ENCODE peak calls at places on chromosomes 12 and 14, in seven cellular contexts. A is brain microvascular endothelial cell, E is heart left ventricle, L is fibroblast of lung, I is aorta, U is PC-9, S is GM23248. Q is an unnamed sample.

GRCh38 chr12:112716099-112717093 is 75.2 kb upstream of the RPH3A start:
- DNase-seq in A (peak), E (no peak), L (no peak), I (no peak), U (no peak), S (peak), Q (no peak)

GRCh38 chr12:24852420-24852819 is 96.5 kb downstream of the BCAT1 start:
- DNase-seq in A (no peak), E (no peak), L (peak), I (no peak), U (no peak), S (peak), Q (no peak)

GRCh38 chr12:54279227-54279631 is 693 bp downstream of the CBX5 start:
- DNase-seq in A (no peak), E (no peak), L (no peak), I (no peak), U (no peak), S (no peak), Q (no peak)

GRCh38 chr14:96945721-96946120 is 148.5 kb downstream of the VRK1 start:
- DNase-seq in A (no peak), E (no peak), L (no peak), I (no peak), U (no peak), S (no peak), Q (no peak)

GRCh38 chr12:113841786-113842185 is 124.3 kb downstream of the RBM19 start:
- DNase-seq in A (no peak), E (no peak), L (no peak), I (no peak), U (no peak), S (no peak), Q (no peak)

GRCh38 chr12:76690916-76691700 is 72.8 kb upstream of the ZDHHC17 start:
- DNase-seq in A (no peak), E (no peak), L (no peak), I (no peak), U (no peak), S (peak), Q (no peak)

GRCh38 chr12:51323966-51324895 is at the start of gene BIN2:
- DNase-seq in A (no peak), E (peak), L (no peak), I (peak), U (no peak), S (no peak), Q (peak)

GRCh38 chr12:108017658-108018057 is 111.4 kb upstream of the WSCD2 start:
- DNase-seq in A (no peak), E (no peak), L (no peak), I (no peak), U (no peak), S (no peak), Q (no peak)

GRCh38 chr12:32301216-32301615 is 98.1 kb upstream of the FGD4 start:
- DNase-seq in A (no peak), E (no peak), L (peak), I (no peak), U (peak), S (no peak), Q (no peak)

GRCh38 chr14:86038401-86038985 is 508.5 kb downstream of the FLRT2 start:
- DNase-seq in A (peak), E (peak), L (peak), I (no peak), U (no peak), S (peak), Q (peak)

GRCh38 chr14:91244501-91244901 is at the start of gene GPR68:
- DNase-seq in A (peak), E (peak), L (peak), I (peak), U (no peak), S (peak), Q (peak)

GRCh38 chr14:91367173-91368171 is 50.1 kb downstream of the CCDC88C start:
- DNase-seq in A (peak), E (no peak), L (peak), I (no peak), U (peak), S (no peak), Q (peak)

GRCh38 chr14:78383060-78383459 is 212.9 kb downstream of the NRXN3 start:
- DNase-seq in A (no peak), E (no peak), L (no peak), I (no peak), U (no peak), S (no peak), Q (no peak)

GRCh38 chr12:11718105-11718504 is 68.6 kb downstream of the ETV6 start:
- DNase-seq in A (no peak), E (no peak), L (no peak), I (no peak), U (no peak), S (no peak), Q (peak)
- H3K27ac ChIP-seq in A (peak), E (no peak), L (peak), I (no peak), U (no peak), S (peak), Q (peak)

DNA sequence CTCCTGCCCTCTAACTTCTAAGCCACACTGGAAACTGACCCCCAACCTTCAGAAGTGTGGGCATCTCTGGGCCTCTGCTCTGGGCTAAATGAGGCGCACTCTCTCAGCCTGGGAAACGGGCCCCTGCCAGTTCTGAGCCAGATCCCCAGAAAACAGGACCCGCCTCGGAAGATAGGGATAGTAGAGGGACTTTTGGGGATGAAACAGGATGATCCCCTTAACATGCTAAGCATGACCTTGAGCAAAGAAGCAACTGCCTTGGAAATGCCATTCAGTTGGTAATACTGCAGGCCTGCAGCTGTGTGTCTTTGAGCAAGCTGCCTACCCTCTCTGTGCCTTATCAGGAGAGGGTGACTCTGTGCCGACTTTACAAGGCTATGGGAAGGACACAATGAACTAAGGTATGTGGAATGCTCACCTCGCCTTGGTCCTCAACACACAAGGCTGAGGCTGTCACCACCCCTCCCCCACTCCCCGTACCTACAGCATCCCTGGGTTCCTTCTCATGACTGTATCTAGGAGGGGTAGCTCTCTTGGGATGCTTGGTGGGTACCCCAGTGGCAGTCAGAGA is 54.0 kb downstream of the NCOR2 start:
- DNase-seq in A (no peak), E (no peak), L (no peak), I (no peak), U (no peak), S (no peak), Q (no peak)
- H3K27ac ChIP-seq in A (peak), E (peak), L (peak), I (no peak), U (peak), S (peak), Q (peak)

GRCh38 chr12:47804177-47804576 is 15.5 kb downstream of the HDAC7 start:
- DNase-seq in A (no peak), E (no peak), L (no peak), I (no peak), U (no peak), S (no peak), Q (no peak)
- H3K27ac ChIP-seq in A (no peak), E (peak), L (no peak), I (no peak), U (no peak), S (no peak), Q (peak)

GRCh38 chr12:115752913-115753726 is 524.4 kb downstream of the MED13L start:
- DNase-seq in A (peak), E (peak), L (peak), I (no peak), U (no peak), S (peak), Q (peak)

GRCh38 chr12:115749485-115749884 is 528.0 kb downstream of the MED13L start:
- DNase-seq in A (no peak), E (no peak), L (peak), I (no peak), U (no peak), S (no peak), Q (no peak)

GRCh38 chr12:115755061-115755751 is 522.3 kb downstream of the MED13L start:
- DNase-seq in A (no peak), E (no peak), L (no peak), I (no peak), U (no peak), S (no peak), Q (no peak)

GRCh38 chr12:115750340-115750739 is 527.2 kb downstream of the MED13L start:
- DNase-seq in A (no peak), E (no peak), L (no peak), I (no peak), U (no peak), S (no peak), Q (no peak)

GRCh38 chr12:115752151-115752550 is 525.3 kb downstream of the MED13L start:
- DNase-seq in A (peak), E (no peak), L (peak), I (no peak), U (no peak), S (peak), Q (no peak)
- H3K27ac ChIP-seq in A (no peak), E (no peak), L (no peak), I (no peak), U (no peak), S (no peak), Q (no peak)

GRCh38 chr12:28164644-28165313 is 25.5 kb upstream of the CCDC91 start:
- DNase-seq in A (no peak), E (no peak), L (no peak), I (no peak), U (no peak), S (peak), Q (peak)
- H3K27ac ChIP-seq in A (no peak), E (no peak), L (no peak), I (no peak), U (no peak), S (no peak), Q (no peak)

GRCh38 chr12:116244001-116244400 is 33.5 kb downstream of the MED13L start:
- DNase-seq in A (no peak), E (no peak), L (peak), I (no peak), U (no peak), S (no peak), Q (no peak)

GRCh38 chr12:116241157-116241772 is 36.2 kb downstream of the MED13L start:
- DNase-seq in A (no peak), E (no peak), L (no peak), I (no peak), U (peak), S (no peak), Q (no peak)

GRCh38 chr12:116245189-116245588 is 32.3 kb downstream of the MED13L start:
- DNase-seq in A (no peak), E (no peak), L (no peak), I (no peak), U (no peak), S (no peak), Q (no peak)

GRCh38 chr12:116244474-116245090 is 32.9 kb downstream of the MED13L start:
- DNase-seq in A (no peak), E (no peak), L (no peak), I (no peak), U (no peak), S (no peak), Q (no peak)

GRCh38 chr12:116242740-116243139 is 34.8 kb downstream of the MED13L start:
- DNase-seq in A (no peak), E (no peak), L (no peak), I (no peak), U (no peak), S (no peak), Q (no peak)
- H3K27ac ChIP-seq in A (no peak), E (no peak), L (no peak), I (no peak), U (no peak), S (no peak), Q (no peak)

Q was measured in transverse colon.